ENCODE peak calls at places on chromosomes 7 and 10, in eight cellular contexts. T, L, E, B, H, Z, O and U are unnamed samples.

GRCh38 chr7:91692800-91693199 is 187.7 kb downstream of the MTERF1 start:
- DNase-seq in T (no peak), L (no peak), E (no peak), B (no peak), H (peak), Z (no peak), O (no peak), U (peak)

GRCh38 chr10:100668001-100668400 is 77.4 kb upstream of the PAX2 start:
- DNase-seq in T (no peak), L (no peak), E (no peak), B (no peak), H (no peak), Z (no peak), O (no peak), U (no peak)

GRCh38 chr10:130018253-130018652 is 54.2 kb upstream of the EBF3 start:
- DNase-seq in T (peak), L (no peak), E (no peak), B (no peak), H (peak), Z (no peak), O (no peak), U (peak)

GRCh38 chr10:123550680-123551096 is 115.5 kb upstream of the GPR26 start:
- DNase-seq in T (peak), L (no peak), E (no peak), B (no peak), H (no peak), Z (no peak), O (peak), U (no peak)

GRCh38 chr7:2405601-2406345 is 2.4 kb downstream of the CHST12 start:
- DNase-seq in T (peak), L (no peak), E (no peak), B (no peak), H (no peak), Z (no peak), O (no peak), U (no peak)

GRCh38 chr7:21898265-21898930 is 47.3 kb downstream of the CDCA7L start:
- DNase-seq in T (peak), L (no peak), E (no peak), B (no peak), H (no peak), Z (no peak), O (no peak), U (no peak)

GRCh38 chr10:122112625-122113160 is 123.7 kb downstream of the TACC2 start:
- DNase-seq in T (no peak), L (peak), E (peak), B (peak), H (peak), Z (peak), O (peak), U (peak)

GRCh38 chr7:112905950-112906349 is 115.8 kb upstream of the TMEM168 start:
- DNase-seq in T (no peak), L (no peak), E (no peak), B (no peak), H (no peak), Z (no peak), O (no peak), U (no peak)

GRCh38 chr7:34486371-34486770 is 171.6 kb upstream of the NPSR1 start:
- DNase-seq in T (no peak), L (no peak), E (no peak), B (no peak), H (no peak), Z (no peak), O (no peak), U (no peak)

GRCh38 chr7:135508853-135509588 is 881 bp downstream of the CNOT4 start:
- DNase-seq in T (peak), L (no peak), E (no peak), B (peak), H (peak), Z (peak), O (no peak), U (no peak)

GRCh38 chr10:70677016-70677415 is 4.7 kb downstream of the ADAMTS14 start:
- DNase-seq in T (no peak), L (no peak), E (no peak), B (no peak), H (no peak), Z (no peak), O (no peak), U (no peak)

GRCh38 chr7:93442478-93443224 is 131.9 kb downstream of the CALCR start:
- DNase-seq in T (no peak), L (no peak), E (peak), B (peak), H (peak), Z (peak), O (peak), U (peak)

GRCh38 chr7:16801579-16801978 is 3.2 kb downstream of the AGR2 start:
- DNase-seq in T (no peak), L (no peak), E (no peak), B (no peak), H (no peak), Z (no peak), O (no peak), U (no peak)

GRCh38 chr7:76515999-76516443 is 5.7 kb downstream of the UPK3B start:
- DNase-seq in T (no peak), L (no peak), E (no peak), B (no peak), H (peak), Z (no peak), O (no peak), U (no peak)

GRCh38 chr10:93199221-93199681 is 125.6 kb downstream of the CYP26A1 start:
- DNase-seq in T (no peak), L (peak), E (peak), B (no peak), H (peak), Z (peak), O (no peak), U (no peak)

GRCh38 chr7:97064972-97065587 is 40.4 kb upstream of the DLX5 start:
- DNase-seq in T (no peak), L (no peak), E (peak), B (peak), H (peak), Z (peak), O (peak), U (peak)

GRCh38 chr10:7484456-7485266 is 73.8 kb upstream of the SFMBT2 start:
- DNase-seq in T (peak), L (no peak), E (no peak), B (no peak), H (no peak), Z (no peak), O (no peak), U (no peak)

GRCh38 chr10:45612741-45613140 is 59.8 kb downstream of the ZFAND4 start:
- DNase-seq in T (no peak), L (no peak), E (no peak), B (no peak), H (no peak), Z (no peak), O (no peak), U (no peak)

GRCh38 chr7:115122388-115122787 is 200.5 kb downstream of the MDFIC start:
- DNase-seq in T (no peak), L (no peak), E (no peak), B (no peak), H (no peak), Z (no peak), O (no peak), U (no peak)

GRCh38 chr7:26533163-26533562 is 241.5 kb downstream of the SNX10 start:
- DNase-seq in T (no peak), L (no peak), E (no peak), B (no peak), H (no peak), Z (no peak), O (no peak), U (no peak)

GRCh38 chr10:15725603-15726002 is 5.9 kb upstream of the ITGA8 start:
- DNase-seq in T (no peak), L (no peak), E (no peak), B (peak), H (peak), Z (peak), O (no peak), U (peak)

GRCh38 chr10:33193057-33193866 is 141.2 kb downstream of the NRP1 start:
- DNase-seq in T (peak), L (peak), E (peak), B (peak), H (peak), Z (peak), O (peak), U (peak)

GRCh38 chr7:87960244-87960643 is 26.2 kb downstream of the ADAM22 start:
- DNase-seq in T (no peak), L (no peak), E (no peak), B (no peak), H (no peak), Z (no peak), O (no peak), U (no peak)

GRCh38 chr10:126133906-126134703 is 237.7 kb downstream of the FANK1 start:
- DNase-seq in T (no peak), L (peak), E (peak), B (peak), H (peak), Z (no peak), O (no peak), U (no peak)

GRCh38 chr10:92290076-92290836 is 622 bp downstream of the CPEB3 start:
- DNase-seq in T (no peak), L (no peak), E (no peak), B (peak), H (peak), Z (no peak), O (no peak), U (no peak)

GRCh38 chr10:132882069-132882468 is 60.3 kb downstream of the CFAP46 start:
- DNase-seq in T (no peak), L (no peak), E (no peak), B (no peak), H (no peak), Z (no peak), O (no peak), U (no peak)

GRCh38 chr7:22109761-22110160 is 164.1 kb upstream of the CDCA7L start:
- DNase-seq in T (no peak), L (no peak), E (no peak), B (peak), H (peak), Z (peak), O (peak), U (peak)

GRCh38 chr7:157268540-157268939 is 68.3 kb upstream of the DNAJB6 start:
- DNase-seq in T (no peak), L (no peak), E (no peak), B (no peak), H (no peak), Z (no peak), O (no peak), U (no peak)

GRCh38 chr7:107579881-107580715 is at the start of gene BCAP29:
- DNase-seq in T (peak), L (no peak), E (no peak), B (peak), H (peak), Z (peak), O (peak), U (no peak)

GRCh38 chr10:11415095-11415494 is 196.4 kb downstream of the USP6NL start:
- DNase-seq in T (no peak), L (no peak), E (no peak), B (no peak), H (no peak), Z (no peak), O (no peak), U (no peak)

GRCh38 chr7:15558747-15559146 is 3.1 kb downstream of the AGMO start:
- DNase-seq in T (no peak), L (peak), E (no peak), B (no peak), H (peak), Z (no peak), O (no peak), U (no peak)

GRCh38 chr7:95682913-95683312 is 86.6 kb upstream of the PDK4 start:
- DNase-seq in T (no peak), L (no peak), E (no peak), B (no peak), H (peak), Z (no peak), O (no peak), U (no peak)

GRCh38 chr7:22572937-22573336 is 72.9 kb upstream of the STEAP1B start:
- DNase-seq in T (no peak), L (peak), E (no peak), B (no peak), H (peak), Z (no peak), O (no peak), U (peak)

GRCh38 chr7:106418094-106418493 is 133.3 kb upstream of the NAMPT start:
- DNase-seq in T (no peak), L (no peak), E (no peak), B (no peak), H (peak), Z (no peak), O (no peak), U (no peak)

GRCh38 chr10:133366751-133367150 is 6.4 kb downstream of the ECHS1 start:
- DNase-seq in T (no peak), L (no peak), E (no peak), B (no peak), H (no peak), Z (no peak), O (no peak), U (no peak)

GRCh38 chr7:51930834-51931233 is 614.2 kb upstream of the COBL start:
- DNase-seq in T (no peak), L (no peak), E (no peak), B (no peak), H (no peak), Z (no peak), O (no peak), U (no peak)

GRCh38 chr10:77328272-77328816 is 309.3 kb downstream of the KCNMA1 start:
- DNase-seq in T (no peak), L (no peak), E (no peak), B (no peak), H (peak), Z (peak), O (peak), U (no peak)

GRCh38 chr10:27857616-27858015 is 112.0 kb upstream of the MKX start:
- DNase-seq in T (no peak), L (no peak), E (no peak), B (no peak), H (no peak), Z (peak), O (no peak), U (no peak)

GRCh38 chr7:140314571-140315480 is 83.5 kb downstream of the SLC37A3 start:
- DNase-seq in T (no peak), L (no peak), E (no peak), B (no peak), H (peak), Z (no peak), O (no peak), U (no peak)
- H3K4me3 ChIP-seq in T (no peak), L (no peak), E (peak), B (no peak), H (peak), Z (no peak), O (no peak), U (no peak)

GRCh38 chr7:50805425-50806130 is 22.9 kb upstream of the GRB10 start:
- DNase-seq in T (no peak), L (no peak), E (no peak), B (no peak), H (no peak), Z (no peak), O (no peak), U (no peak)

GRCh38 chr7:50799873-50800272 is 17.2 kb upstream of the GRB10 start:
- DNase-seq in T (no peak), L (no peak), E (no peak), B (no peak), H (no peak), Z (no peak), O (no peak), U (no peak)

GRCh38 chr7:50798126-50798525 is 15.4 kb upstream of the GRB10 start:
- DNase-seq in T (no peak), L (no peak), E (no peak), B (no peak), H (no peak), Z (no peak), O (no peak), U (no peak)

GRCh38 chr7:50803359-50804337 is 21.0 kb upstream of the GRB10 start:
- DNase-seq in T (no peak), L (no peak), E (no peak), B (peak), H (no peak), Z (no peak), O (no peak), U (no peak)

DNA sequence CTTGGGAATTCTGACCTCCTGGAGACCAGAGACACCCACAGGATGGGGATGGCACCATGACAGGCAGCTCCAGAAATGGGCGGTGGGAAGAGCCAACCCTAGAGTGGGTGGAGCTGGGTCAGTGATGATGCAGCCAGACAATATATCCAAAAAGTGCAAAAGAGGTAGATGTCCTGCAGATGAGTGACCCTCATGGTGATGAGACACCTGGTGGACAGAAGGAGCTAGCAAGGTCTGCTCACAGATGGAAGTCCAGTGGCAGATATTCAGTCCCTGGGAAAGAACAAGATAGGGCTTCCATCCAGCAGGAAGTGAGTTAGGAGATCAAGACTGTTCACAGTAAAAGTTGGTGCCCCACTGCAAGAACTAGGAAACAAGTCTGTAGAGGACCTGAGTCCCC is 19.2 kb upstream of the GRB10 start:
- DNase-seq in T (no peak), L (no peak), E (no peak), B (no peak), H (no peak), Z (no peak), O (no peak), U (no peak)
- TF ChIP-seq CTCF in T (no peak), L (no peak), E (peak), B (peak), H (peak), Z (peak), O (no peak), U (no peak)

DNA sequence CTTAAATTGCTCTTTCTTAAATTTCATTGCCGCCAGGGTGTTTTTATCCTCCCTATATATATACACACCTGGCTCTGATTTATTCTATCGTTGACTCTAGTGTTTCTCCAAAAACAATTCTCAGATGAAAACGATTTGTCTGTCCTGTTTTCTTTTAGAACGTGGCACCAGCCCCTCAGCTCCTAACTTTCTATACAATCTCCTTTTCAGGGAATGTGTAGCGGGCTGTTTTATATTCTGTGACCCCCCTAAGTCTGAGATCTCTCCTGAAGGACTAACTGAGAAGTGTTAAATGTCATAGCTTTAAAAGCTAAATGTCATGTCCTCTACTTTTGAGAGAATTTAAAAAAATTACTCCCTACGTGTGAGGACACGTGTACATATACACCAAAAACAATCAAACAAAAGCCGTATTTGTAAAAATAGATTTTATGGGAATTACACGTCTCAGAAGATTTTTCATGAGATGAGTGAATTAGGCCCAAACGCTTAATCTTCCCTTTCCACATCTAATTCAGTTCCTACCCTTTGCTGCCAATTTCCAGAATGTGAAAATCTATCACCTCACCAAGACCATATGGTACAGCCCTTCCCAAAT is 791 bp upstream of the CTTNBP2 start:
- DNase-seq in T (no peak), L (no peak), E (no peak), B (no peak), H (no peak), Z (no peak), O (no peak), U (no peak)
- H3K4me3 ChIP-seq in T (no peak), L (no peak), E (peak), B (peak), H (peak), Z (peak), O (peak), U (no peak)

GRCh38 chr7:159032310-159032709 is 112.4 kb downstream of the VIPR2 start:
- DNase-seq in T (peak), L (no peak), E (no peak), B (no peak), H (no peak), Z (no peak), O (peak), U (no peak)

GRCh38 chr7:159031750-159032149 is 112.9 kb downstream of the VIPR2 start:
- DNase-seq in T (peak), L (no peak), E (no peak), B (no peak), H (no peak), Z (no peak), O (no peak), U (no peak)

GRCh38 chr7:159028456-159029401 is 115.9 kb downstream of the VIPR2 start:
- DNase-seq in T (peak), L (no peak), E (no peak), B (no peak), H (no peak), Z (no peak), O (peak), U (no peak)

GRCh38 chr7:159031135-159031701 is 113.4 kb downstream of the VIPR2 start:
- DNase-seq in T (peak), L (no peak), E (no peak), B (no peak), H (no peak), Z (peak), O (peak), U (no peak)

DNA sequence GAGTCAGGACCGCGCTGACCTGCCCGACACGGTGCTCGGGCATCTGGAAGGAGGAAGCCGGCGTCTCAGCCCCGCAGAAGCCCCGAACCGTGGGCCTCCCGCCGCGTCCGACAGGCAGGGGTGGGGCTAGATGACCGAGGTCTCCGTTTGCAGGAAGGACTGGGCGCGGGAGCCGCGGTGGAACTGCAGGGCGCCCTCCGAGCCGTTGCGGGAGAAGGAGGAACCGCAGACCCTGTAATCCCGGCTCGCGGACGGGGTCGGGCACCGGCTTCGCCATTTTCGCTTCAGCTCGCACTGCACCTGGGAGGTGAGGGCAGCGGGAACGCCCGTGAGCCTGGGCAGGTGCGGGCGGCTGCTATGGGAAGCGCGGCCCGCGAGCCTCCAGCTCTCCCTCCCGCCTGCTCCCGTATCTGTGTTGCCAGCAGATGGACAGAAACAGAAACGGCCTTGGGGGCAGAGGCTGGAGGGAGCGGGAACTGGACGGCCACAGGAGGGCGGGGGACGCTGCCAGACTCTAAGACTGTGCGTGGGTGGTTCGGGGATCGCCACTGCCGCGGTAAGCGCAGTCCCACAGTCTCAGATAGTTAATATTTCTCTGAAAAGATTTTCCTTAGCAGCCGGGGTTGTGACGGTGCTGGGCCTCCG is 114.1 kb downstream of the VIPR2 start:
- DNase-seq in T (peak), L (no peak), E (no peak), B (peak), H (no peak), Z (peak), O (peak), U (no peak)
- TF ChIP-seq CTCF in T (no peak), L (no peak), E (no peak), B (peak), H (peak), Z (peak), O (no peak), U (no peak)